ENCODE peak calls at places on chromosomes 4 and X, in ten cellular contexts. E is tibial nerve; X is SW 1271; Z is ELR; S is COR-L47; T is AG09319; G is aorta; A is CD8-positive, alpha-beta memory T cell; Y is heart right ventricle; N is H54. C is an unnamed sample.
A peak's percentile ranks its signal among the peaks of the same experiment; 100 is the strongest.

GRCh38 chr4:2094545-2094944 is 35.4 kb downstream of the NAT8L start:
- DNase-seq in Z (no peak), N (no peak), A (no peak), X (no peak), E (no peak), S (no peak), T (no peak), Y (no peak), G (no peak), C (no peak)

GRCh38 chr4:78691971-78692814 is 84.0 kb upstream of the BMP2K start:
- DNase-seq in E (no peak), A (no peak), S (no peak), Y (peak; percentile 33), N (no peak), X (no peak), Z (no peak), G (no peak), T (no peak), C (no peak)

GRCh38 chr4:145044341-145044740 is 53.7 kb downstream of the ANAPC10 start:
- DNase-seq in Y (no peak), A (no peak), Z (peak; percentile 48), X (no peak), T (no peak), E (no peak), G (no peak), S (no peak), N (no peak), C (peak; percentile 23)

GRCh38 chrX:118207831-118208453 is 91.3 kb upstream of the KLHL13 start:
- DNase-seq in A (no peak), Z (no peak), N (no peak), S (no peak), G (no peak), T (no peak), Y (no peak), E (no peak), X (no peak), C (no peak)

GRCh38 chrX:18984381-18985185 is 669 bp upstream of the PHKA2 start:
- DNase-seq in S (peak; percentile 65), Z (peak; percentile 81), G (peak; percentile 86), T (peak; percentile 27), E (peak; percentile 49), X (no peak), N (peak; percentile 22), A (peak; percentile 90), Y (peak; percentile 76), C (peak; percentile 47)

GRCh38 chrX:49291615-49292337 is 11.7 kb upstream of the GAGE10 start:
- DNase-seq in Y (peak; percentile 33), T (no peak), Z (peak; percentile 62), A (peak; percentile 80), N (no peak), X (no peak), G (peak; percentile 67), S (peak; percentile 17), E (peak; percentile 19), C (peak; percentile 39)

GRCh38 chrX:63430026-63430425 is 78.9 kb upstream of the SPIN4 start:
- DNase-seq in X (no peak), N (no peak), E (no peak), G (no peak), T (no peak), A (no peak), S (no peak), Y (no peak), Z (no peak), C (no peak)

GRCh38 chrX:116607766-116608165 is 145.0 kb upstream of the CT83 start:
- DNase-seq in Z (no peak), T (no peak), S (no peak), E (no peak), A (no peak), G (no peak), X (no peak), Y (no peak), N (no peak), C (peak; percentile 53)

GRCh38 chr4:6155996-6156395 is 44.4 kb downstream of the JAKMIP1 start:
- DNase-seq in A (no peak), X (no peak), Z (no peak), N (no peak), G (no peak), S (no peak), T (no peak), E (no peak), Y (no peak), C (no peak)

GRCh38 chrX:115350696-115351408 is 61.3 kb downstream of the LUZP4 start:
- DNase-seq in N (no peak), E (no peak), S (no peak), Y (no peak), X (no peak), Z (peak; percentile 58), G (no peak), T (no peak), A (no peak), C (no peak)

GRCh38 chr4:136664988-136665387 is 867.3 kb downstream of the PCDH18 start:
- DNase-seq in X (no peak), T (no peak), A (no peak), N (no peak), Y (no peak), G (no peak), Z (peak; percentile 82), E (no peak), S (no peak), C (peak; percentile 1)

GRCh38 chr4:3176625-3177229 is 72.2 kb upstream of the MSANTD1 start:
- DNase-seq in Y (no peak), A (no peak), Z (no peak), S (no peak), E (no peak), T (no peak), N (no peak), G (no peak), X (no peak), C (no peak)

C was measured in bronchial epithelial cell.